ENCODE peak calls at places on chromosomes 1 and 21, in nine cellular contexts. F, G, V, H, M, W, B, I and Q are unnamed samples. For H3K36me3 and H3K9me3, the result is how much of the 10 kb centered on the place peaks cover.

GRCh38 chr1:1946540-1946939 is 27.5 kb upstream of the TMEM52 start:
- DNase-seq in V (peak), I (no peak), G (peak), H (no peak), M (no peak), B (peak), F (no peak), W (peak), Q (peak)

GRCh38 chr1:201885531-201886075 is 3.1 kb upstream of the SHISA4 start:
- DNase-seq in M (no peak), F (no peak), H (no peak), I (peak), G (peak), W (no peak), V (peak), B (no peak), Q (peak)

GRCh38 chr1:50959303-50959912 is 659 bp downstream of the FAF1 start:
- DNase-seq in M (no peak), B (no peak), G (peak), V (peak), I (no peak), F (peak), H (no peak), W (peak), Q (peak)

GRCh38 chr1:202084791-202085681 is 37.7 kb upstream of the GPR37L1 start:
- DNase-seq in V (no peak), I (no peak), H (no peak), F (no peak), B (no peak), W (no peak), G (no peak), M (no peak), Q (no peak)

GRCh38 chr1:23419180-23419579 is 5.4 kb downstream of the TCEA3 start:
- DNase-seq in M (peak), G (no peak), V (no peak), H (no peak), I (no peak), B (no peak), F (no peak), W (no peak), Q (no peak)

GRCh38 chr1:42258218-42258617 is 76.8 kb downstream of the FOXJ3 start:
- DNase-seq in V (no peak), F (no peak), B (no peak), M (no peak), I (no peak), W (no peak), G (no peak), H (no peak), Q (no peak)

GRCh38 chr1:116982319-116983004 is 19.1 kb upstream of the CD101 start:
- DNase-seq in H (no peak), M (no peak), B (no peak), W (no peak), V (no peak), I (no peak), F (no peak), G (peak), Q (no peak)

GRCh38 chr21:41852929-41853320 is 26.2 kb downstream of the PRDM15 start:
- DNase-seq in F (no peak), I (peak), B (no peak), H (no peak), V (no peak), W (no peak), G (no peak), M (no peak), Q (no peak)

GRCh38 chr1:45265244-45265643 is 58.8 kb upstream of the ZSWIM5 start:
- DNase-seq in F (no peak), V (no peak), W (no peak), H (no peak), M (no peak), I (no peak), G (no peak), B (no peak), Q (no peak)

GRCh38 chr1:54859687-54860391 is 27.2 kb downstream of the DHCR24 start:
- DNase-seq in M (no peak), I (no peak), V (no peak), H (no peak), F (no peak), W (no peak), B (no peak), G (no peak), Q (no peak)

GRCh38 chr1:231806623-231807470 is 180.3 kb downstream of the DISC1 start:
- DNase-seq in B (peak), H (no peak), I (no peak), F (peak), G (peak), W (peak), M (peak), V (no peak), Q (peak)

GRCh38 chr1:94634977-94635416 is 93.4 kb upstream of the F3 start:
- DNase-seq in M (no peak), W (no peak), I (peak), B (no peak), H (no peak), V (no peak), G (no peak), F (no peak), Q (no peak)

GRCh38 chr1:109184657-109185056 is 29.1 kb upstream of the SARS1 start:
- DNase-seq in I (no peak), W (peak), F (no peak), G (no peak), M (no peak), H (no peak), B (no peak), V (no peak), Q (no peak)

GRCh38 chr1:164735315-164736052 is 176.5 kb downstream of the PBX1 start:
- DNase-seq in B (no peak), V (peak), M (no peak), H (no peak), W (no peak), I (no peak), G (peak), F (no peak), Q (no peak)

GRCh38 chr1:155193275-155193990 is 14.3 kb downstream of the THBS3 start:
- DNase-seq in M (peak), B (peak), W (peak), I (peak), G (peak), F (peak), V (peak), H (peak), Q (peak)

GRCh38 chr1:29708381-29708780 is 472.1 kb downstream of the PTPRU start:
- DNase-seq in G (peak), M (no peak), W (no peak), H (no peak), B (no peak), I (no peak), V (no peak), F (no peak), Q (peak)

GRCh38 chr1:171715813-171716251 is 26.0 kb downstream of the VAMP4 start:
- DNase-seq in M (peak), F (no peak), V (peak), H (no peak), G (no peak), I (no peak), B (no peak), W (no peak), Q (no peak)
- TF ChIP-seq CTCF in M (peak), F (peak), V (no peak), H (peak), G (peak), I (peak), B (peak), W (no peak), Q (peak)

DNA sequence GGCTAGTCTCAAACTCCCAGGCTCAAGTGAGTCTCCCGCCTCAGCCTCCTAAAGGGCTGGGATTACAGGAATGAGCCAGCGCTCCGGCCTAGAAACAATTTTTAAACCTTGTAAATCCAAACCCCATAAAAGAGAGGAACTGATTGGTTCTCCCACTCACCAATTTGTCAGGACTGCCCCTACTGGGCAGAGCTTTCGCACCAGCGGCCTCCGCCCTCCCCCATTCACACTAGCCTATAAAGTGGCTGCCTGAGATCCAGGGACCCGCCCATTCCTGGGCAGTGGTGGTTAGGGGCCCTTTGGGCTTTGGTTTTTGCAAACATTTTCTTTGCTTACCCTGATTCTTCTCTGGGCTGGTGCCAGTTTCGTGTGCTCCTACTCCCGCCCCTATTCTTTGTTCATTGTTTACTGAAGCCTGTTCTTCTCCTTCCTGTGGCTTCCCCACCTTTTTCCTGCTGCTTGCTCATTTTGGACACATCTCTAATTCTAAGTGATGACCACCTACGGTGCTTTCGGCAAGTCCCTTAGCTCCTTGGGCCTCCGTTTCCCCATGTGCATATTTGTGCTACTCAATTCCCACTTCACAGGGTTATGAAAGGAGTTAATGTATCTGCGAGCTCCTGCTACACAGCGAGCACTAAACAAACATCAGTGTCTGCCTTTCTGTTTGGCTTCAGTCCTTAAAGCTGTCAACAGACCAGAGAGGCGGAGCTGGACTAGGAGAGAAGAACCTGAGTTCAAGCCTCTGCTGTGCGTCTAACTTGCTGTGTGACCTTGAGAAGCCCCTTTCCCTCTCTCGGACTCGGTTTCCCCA is 39.8 kb upstream of the CLIC4 start:
- DNase-seq in M (peak), I (peak), W (peak), V (peak), G (peak), F (peak), B (peak), H (no peak), Q (peak)
- H3K36me3 ChIP-seq in M (under half), I (under half), W (under half), V (under half), G (under half), F (under half), B (under half), H (under half), Q (under half)

DNA sequence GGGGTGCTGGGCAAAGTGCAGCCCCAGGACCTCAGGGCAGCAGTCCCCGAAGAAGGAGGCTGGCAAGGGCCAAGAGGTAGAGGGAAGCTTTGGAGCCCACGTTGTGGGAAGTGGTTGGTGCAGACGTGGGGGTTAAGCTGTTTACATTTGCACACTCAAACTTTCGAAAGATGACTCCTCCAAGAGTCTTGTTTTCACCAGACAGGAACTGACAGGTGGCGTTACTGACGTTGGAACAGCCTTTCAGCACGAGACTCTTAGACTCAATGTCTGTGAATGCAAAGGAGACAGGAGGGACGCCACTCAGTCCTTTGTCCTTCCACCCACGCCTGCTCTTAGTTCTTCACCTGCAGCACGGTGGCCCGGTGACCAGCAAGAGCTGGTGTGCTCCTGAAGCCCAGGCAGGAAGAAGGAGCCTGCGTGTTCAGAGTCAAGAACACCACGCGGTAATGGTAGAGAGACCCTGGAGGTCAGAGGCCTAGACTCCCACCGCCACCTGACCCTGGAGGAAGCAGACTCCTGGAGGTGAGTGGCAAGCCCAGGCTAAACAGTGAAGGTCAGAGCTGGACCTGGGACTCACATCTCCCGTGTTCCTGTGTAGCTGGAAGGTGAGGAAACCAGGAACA is 15.9 kb downstream of the LYPD8 start:
- DNase-seq in W (no peak), H (no peak), I (no peak), M (no peak), G (no peak), F (no peak), B (no peak), V (no peak), Q (no peak)
- H3K9me3 ChIP-seq in W (under half), H (under half), I (under half), M (under half), G (under half), F (under half), B (under half), V (under half), Q (under half)

GRCh38 chr1:168917309-168917708 is 188.3 kb upstream of the DPT start:
- DNase-seq in H (no peak), B (no peak), W (no peak), M (no peak), I (no peak), G (no peak), F (no peak), V (no peak), Q (no peak)
- TF ChIP-seq CTCF in H (no peak), B (no peak), W (no peak), M (no peak), I (no peak), G (no peak), F (no peak), V (no peak), Q (no peak)

DNA sequence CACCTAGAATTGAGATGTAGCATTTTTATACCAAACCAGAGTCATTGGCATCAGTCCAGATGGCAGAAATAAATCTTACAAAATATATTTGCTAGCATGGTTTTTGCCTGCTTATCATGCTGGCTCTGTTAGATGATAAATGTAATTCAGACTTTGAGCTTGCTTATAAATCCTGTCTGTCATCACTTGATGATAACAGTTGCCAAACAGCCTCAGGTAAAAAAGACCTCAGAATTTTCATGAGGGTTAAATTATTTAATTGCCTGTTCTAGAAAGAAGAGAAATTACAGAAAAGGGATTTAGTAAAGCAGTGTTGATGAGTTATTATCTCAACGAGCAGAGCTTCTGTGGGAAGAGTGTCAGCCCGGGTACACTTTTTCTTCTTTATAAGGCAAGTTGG is 83.3 kb downstream of the FNBP1L start:
- DNase-seq in H (no peak), W (no peak), M (no peak), V (no peak), I (no peak), F (no peak), G (no peak), B (no peak), Q (no peak)
- H3K36me3 ChIP-seq in H (under half), W (under half), M (under half), V (under half), I (under half), F (under half), G (under half), B (under half), Q (under half)

GRCh38 chr21:8993284-8993942 is 1528.0 kb upstream of the TPTE start:
- DNase-seq in V (no peak), I (no peak), F (no peak), G (no peak), M (no peak), W (no peak), B (no peak), H (no peak), Q (no peak)

GRCh38 chr21:8990326-8991087 is 1530.9 kb upstream of the TPTE start:
- DNase-seq in B (no peak), G (no peak), I (no peak), H (no peak), M (no peak), F (peak), V (no peak), W (no peak), Q (no peak)

GRCh38 chr21:8991088-8991907 is 1530.1 kb upstream of the TPTE start:
- DNase-seq in V (no peak), F (peak), M (no peak), I (no peak), W (no peak), B (no peak), H (no peak), G (no peak), Q (no peak)

GRCh38 chr21:8992731-8993174 is 1528.6 kb upstream of the TPTE start:
- DNase-seq in G (no peak), F (peak), H (no peak), I (peak), V (no peak), M (no peak), W (no peak), B (no peak), Q (peak)

GRCh38 chr21:8991968-8992621 is 1529.3 kb upstream of the TPTE start:
- DNase-seq in H (no peak), B (no peak), F (peak), M (no peak), W (no peak), V (no peak), G (no peak), I (no peak), Q (no peak)
- H3K9me3 ChIP-seq in H (under half), B (under half), F (under half), M (under half), W (under half), V (under half), G (under half), I (under half), Q (under half)

GRCh38 chr1:147591246-147591891 is 50.1 kb downstream of the BCL9 start:
- DNase-seq in I (no peak), F (no peak), W (no peak), H (no peak), V (no peak), G (no peak), M (no peak), B (no peak), Q (no peak)

GRCh38 chr1:147581459-147581858 is 40.2 kb downstream of the BCL9 start:
- DNase-seq in H (no peak), M (peak), F (no peak), W (no peak), I (no peak), V (no peak), G (no peak), B (no peak), Q (no peak)

GRCh38 chr1:147580609-147581008 is 39.3 kb downstream of the BCL9 start:
- DNase-seq in G (no peak), V (no peak), W (no peak), M (no peak), I (no peak), H (no peak), B (no peak), F (no peak), Q (no peak)

GRCh38 chr1:147586412-147586811 is 45.1 kb downstream of the BCL9 start:
- DNase-seq in G (no peak), F (no peak), H (no peak), M (peak), B (no peak), W (no peak), I (no peak), V (no peak), Q (no peak)

DNA sequence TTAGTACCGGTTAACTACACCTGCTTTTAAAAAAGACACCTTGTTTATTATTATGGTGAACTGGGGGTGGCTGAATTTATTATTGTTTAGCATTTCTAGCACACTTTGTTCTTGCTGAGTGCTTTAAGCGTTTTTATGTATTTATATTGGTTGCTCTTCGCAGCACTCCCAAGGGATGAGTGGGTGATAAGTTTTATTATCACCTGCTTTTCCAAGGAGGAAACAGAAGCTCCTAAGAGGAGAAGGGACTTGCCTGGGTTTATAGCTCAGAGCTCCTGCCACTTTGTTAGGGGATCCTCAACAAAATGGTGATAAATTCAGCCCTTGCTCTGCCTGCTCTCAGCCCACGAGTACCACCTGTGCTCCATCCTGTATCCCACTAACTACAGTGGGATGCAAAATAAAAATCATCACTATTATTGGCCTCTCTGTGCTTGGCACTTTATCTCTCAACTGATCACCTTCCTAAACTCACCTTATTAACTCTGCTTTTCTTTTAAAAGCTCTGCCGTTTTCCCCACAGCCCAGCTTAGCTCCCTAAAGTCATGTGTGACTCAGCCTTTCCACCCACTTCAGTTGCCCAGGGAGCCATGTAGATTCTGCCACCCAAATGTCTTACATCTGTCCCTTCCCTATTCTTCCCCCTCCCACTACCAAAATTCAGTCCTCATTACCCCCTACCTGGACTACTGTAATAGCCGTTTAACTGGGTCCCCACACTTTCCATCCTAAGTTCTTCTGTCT is 44.5 kb downstream of the BCL9 start:
- DNase-seq in V (no peak), H (no peak), I (no peak), W (no peak), M (no peak), B (no peak), F (no peak), G (peak), Q (no peak)
- TF ChIP-seq CTCF in V (no peak), H (no peak), I (no peak), W (no peak), M (no peak), B (no peak), F (no peak), G (no peak), Q (no peak)

GRCh38 chr1:154171880-154172279 is 17.0 kb upstream of the NUP210L start:
- DNase-seq in B (no peak), I (no peak), V (no peak), F (no peak), W (no peak), H (no peak), M (no peak), G (no peak), Q (no peak)
- H3K36me3 ChIP-seq in B (half or more), I (half or more), V (under half), F (half or more), W (half or more), H (half or more), M (half or more), G (half or more), Q (half or more)